ENCODE peak calls at places on chromosomes 16 and 17, in nine cellular contexts. Y is progenitor cell of endocrine pancreas; J is brain microvascular endothelial cell; V is caudate nucleus; S is hippocampal formation; B is stimulated activated CD8-positive, alpha-beta memory T cell treated with anti-CD3 and anti-CD28 coated beads, Interleukin-4, amount 100 ng/mL, for 1 hour; F is GM19239; T is NCI-H2029; Z is neural crest cell. A is an unnamed sample.

GRCh38 chr17:56908061-56908542 is 5.7 kb downstream of the TRIM25 start:
- DNase-seq in S (no peak), T (no peak), B (no peak), Z (no peak), Y (no peak), V (no peak), J (no peak), F (peak), A (no peak)

GRCh38 chr17:39651908-39652634 is 13.1 kb upstream of the TCAP start:
- DNase-seq in F (no peak), B (no peak), S (no peak), J (no peak), Z (no peak), Y (no peak), T (no peak), V (no peak), A (no peak)

GRCh38 chr17:81733507-81734404 is 21.7 kb downstream of the SLC25A10 start:
- DNase-seq in J (peak), B (peak), Z (peak), F (peak), V (peak), S (peak), T (peak), Y (peak), A (peak)

GRCh38 chr16:57828272-57829161 is 26.2 kb upstream of the KIFC3 start:
- DNase-seq in V (no peak), J (no peak), Z (no peak), F (no peak), Y (no peak), S (no peak), B (no peak), T (no peak), A (peak)

GRCh38 chr16:67874147-67874771 is 1.4 kb downstream of the EDC4 start:
- DNase-seq in Z (no peak), J (no peak), T (no peak), S (no peak), F (no peak), Y (no peak), B (no peak), V (no peak), A (no peak)

GRCh38 chr16:85828166-85828565 is 28.7 kb downstream of the COX4I1 start:
- DNase-seq in Z (no peak), B (no peak), T (no peak), Y (no peak), V (no peak), F (no peak), S (no peak), J (no peak), A (no peak)

GRCh38 chr17:50691550-50692447 is 15.9 kb downstream of the ANKRD40 start:
- DNase-seq in S (no peak), T (peak), Z (no peak), B (no peak), F (no peak), J (no peak), V (no peak), Y (no peak), A (no peak)

GRCh38 chr17:45127209-45127582 is 5.1 kb downstream of the PLCD3 start:
- DNase-seq in B (no peak), J (no peak), T (no peak), S (no peak), Y (no peak), Z (no peak), F (no peak), V (no peak), A (no peak)

GRCh38 chr16:58684001-58684353 is 593 bp downstream of the SLC38A7 start:
- DNase-seq in Z (no peak), F (no peak), T (no peak), B (no peak), V (no peak), Y (no peak), J (peak), S (no peak), A (no peak)

GRCh38 chr17:228223-228615 is 46.8 kb upstream of the DOC2B start:
- DNase-seq in S (no peak), Y (no peak), T (no peak), J (no peak), Z (no peak), F (no peak), B (no peak), V (no peak), A (no peak)

GRCh38 chr17:7467498-7467897 is 11.9 kb downstream of the ZBTB4 start:
- DNase-seq in S (no peak), Y (no peak), T (no peak), J (no peak), V (no peak), Z (no peak), F (no peak), B (no peak), A (no peak)

GRCh38 chr16:27264151-27264550 is 4.4 kb downstream of the NSMCE1 start:
- DNase-seq in J (peak), Z (no peak), S (no peak), F (no peak), T (no peak), Y (no peak), B (no peak), V (no peak), A (no peak)

GRCh38 chr16:24975428-24975889 is 39.7 kb downstream of the ARHGAP17 start:
- DNase-seq in T (no peak), Z (no peak), S (no peak), B (no peak), J (no peak), Y (no peak), V (no peak), F (peak), A (no peak)

GRCh38 chr17:77186141-77186604 is 45.4 kb downstream of the SEC14L1 start:
- DNase-seq in J (no peak), S (no peak), V (no peak), Y (no peak), Z (no peak), B (no peak), T (no peak), F (no peak), A (peak)

GRCh38 chr16:72554935-72555334 is 383.0 kb upstream of the PMFBP1 start:
- DNase-seq in S (no peak), Z (no peak), J (peak), T (no peak), F (no peak), Y (no peak), V (no peak), B (no peak), A (no peak)